ENCODE peak calls at places on chromosomes 1 and 21, in four cellular contexts. S is K562, Y is mesendoderm, W is astrocyte. O is an unnamed sample.

GRCh38 chr21:39121600-39122355 is 61.5 kb downstream of the PSMG1 start:
- DNase-seq in W (peak; percentile 49), Y (no peak), S (no peak), O (no peak)

GRCh38 chr1:245599413-245600174 is 444.8 kb downstream of the KIF26B start:
- DNase-seq in Y (peak; percentile 73), S (no peak), W (peak; percentile 94), O (peak; percentile 99)

GRCh38 chr21:42041246-42041645 is 29.9 kb upstream of the UMODL1 start:
- DNase-seq in S (no peak), Y (no peak), W (no peak), O (no peak)

GRCh38 chr1:204746838-204747442 is 61.4 kb upstream of the LRRN2 start:
- DNase-seq in W (peak; percentile 15), S (peak; percentile 74), Y (peak; percentile 81), O (peak; percentile 29)

GRCh38 chr1:88780485-88780884 is 96.4 kb downstream of the PKN2 start:
- DNase-seq in Y (no peak), W (no peak), S (no peak), O (no peak)

GRCh38 chr1:156643266-156644092 is 1.6 kb downstream of the BCAN start:
- DNase-seq in W (no peak), S (no peak), Y (peak; percentile 37), O (no peak)

GRCh38 chr1:225460737-225461532 is 33.1 kb upstream of the LBR start:
- DNase-seq in S (no peak), Y (no peak), W (no peak), O (no peak)

GRCh38 chr1:94821636-94822305 is 1.6 kb downstream of the SLC44A3 start:
- DNase-seq in Y (no peak), W (no peak), S (no peak), O (no peak)

GRCh38 chr1:235941852-235942624 is 75.3 kb upstream of the LYST start:
- DNase-seq in S (no peak), W (no peak), Y (peak; percentile 78), O (no peak)

GRCh38 chr1:225517697-225518096 is 89.9 kb upstream of the LBR start:
- DNase-seq in S (no peak), W (no peak), Y (peak; percentile 27), O (no peak)

GRCh38 chr1:211885746-211886522 is 55.4 kb upstream of the LPGAT1 start:
- DNase-seq in W (no peak), Y (no peak), S (no peak), O (peak; percentile 13)

GRCh38 chr1:55781944-55782482 is 566.8 kb upstream of the USP24 start:
- DNase-seq in S (no peak), W (peak; percentile 97), Y (no peak), O (peak; percentile 21)

GRCh38 chr1:248821101-248821500 is 4.6 kb downstream of the SH3BP5L start:
- DNase-seq in W (peak; percentile 87), S (no peak), Y (peak; percentile 81), O (peak; percentile 56)

GRCh38 chr1:233269656-233270055 is 25.9 kb downstream of the PCNX2 start:
- DNase-seq in W (peak; percentile 53), S (no peak), Y (no peak), O (peak; percentile 32)

GRCh38 chr1:232435746-232436145 is 194.2 kb downstream of the SIPA1L2 start:
- DNase-seq in S (no peak), W (peak; percentile 66), Y (no peak), O (peak; percentile 79)

GRCh38 chr1:214989341-214989740 is 93.2 kb upstream of the KCNK2 start:
- DNase-seq in W (peak; percentile 76), S (no peak), Y (no peak), O (peak; percentile 58)

GRCh38 chr1:7690076-7690475 is 81.0 kb upstream of the VAMP3 start:
- DNase-seq in Y (no peak), S (no peak), W (no peak), O (no peak)

GRCh38 chr21:45280178-45280821 is 7.4 kb downstream of the POFUT2 start:
- DNase-seq in S (no peak), W (no peak), Y (no peak), O (no peak)

DNA sequence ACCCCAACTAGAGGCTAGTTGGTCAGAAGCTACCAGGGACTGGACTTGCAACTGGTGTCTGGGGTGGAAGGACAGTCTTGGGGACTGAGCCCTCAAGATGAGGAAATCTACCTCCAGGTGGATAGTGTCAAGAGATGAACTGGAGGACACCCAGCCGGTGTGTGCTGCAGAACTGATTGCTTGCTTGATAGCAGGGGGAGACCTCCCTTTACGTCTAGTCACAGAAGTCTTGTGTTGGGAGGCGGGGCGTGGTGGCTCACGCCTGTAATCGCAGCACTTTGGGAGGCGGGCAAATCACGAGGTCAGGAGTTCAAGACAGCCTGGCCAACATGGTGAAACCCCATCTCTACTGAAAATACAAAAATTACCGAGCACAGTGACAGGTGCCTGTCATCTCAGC is 4.9 kb downstream of the RCC2 start:
- DNase-seq in W (no peak), Y (peak; percentile 80), S (peak; percentile 32), O (no peak)
- H3K4me1 ChIP-seq in W (peaks cover 11% of the 10 kb centered on the region), Y (peaks cover 25% of the 10 kb centered on the region), S (peaks cover 49% of the 10 kb centered on the region), O (peaks cover 20% of the 10 kb centered on the region)

GRCh38 chr1:5744342-5744741 is 247.9 kb downstream of the NPHP4 start:
- DNase-seq in W (no peak), Y (no peak), S (no peak), O (no peak)
- H3K4me3 ChIP-seq in W (no peak overlapping the region), Y (no peak overlapping the region), S (no peak overlapping the region), O (no peak overlapping the region)

DNA sequence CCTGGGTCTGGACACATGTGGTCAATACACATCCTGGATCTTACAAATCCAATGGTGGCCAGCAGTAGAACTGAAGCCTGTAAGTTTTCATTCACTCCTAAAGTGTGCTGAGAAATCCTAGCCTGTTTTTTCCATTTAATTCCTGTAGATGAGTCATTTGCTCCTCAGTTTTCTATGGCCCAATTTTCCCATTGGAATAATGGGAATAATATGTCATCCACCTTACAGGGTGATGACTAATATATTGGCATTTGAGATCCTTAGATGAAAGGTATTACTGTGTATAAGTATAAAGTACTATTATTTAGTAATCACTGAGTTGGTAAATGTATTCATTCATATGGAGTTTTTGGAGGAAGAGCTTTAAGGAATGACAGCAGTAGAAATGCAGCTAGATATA is 89.7 kb upstream of the ADAR start:
- DNase-seq in S (no peak), Y (no peak), W (peak; percentile 22), O (no peak)
- H3K36me3 ChIP-seq in S (no peaks in the 10 kb centered on the region), Y (no peaks in the 10 kb centered on the region), W (no peaks in the 10 kb centered on the region), O (no peaks in the 10 kb centered on the region)

GRCh38 chr1:113860891-113861290 is 10.6 kb downstream of the PTPN22 start:
- DNase-seq in Y (no peak), W (peak; percentile 80), S (no peak), O (peak; percentile 74)

GRCh38 chr1:113858982-113859381 is 12.5 kb downstream of the PTPN22 start:
- DNase-seq in W (no peak), S (no peak), Y (no peak), O (no peak)

GRCh38 chr1:113859478-113860175 is 11.9 kb downstream of the PTPN22 start:
- DNase-seq in W (no peak), Y (no peak), S (peak; percentile 57), O (no peak)

GRCh38 chr1:113858418-113858817 is 13.1 kb downstream of the PTPN22 start:
- DNase-seq in W (no peak), S (no peak), Y (no peak), O (no peak)

DNA sequence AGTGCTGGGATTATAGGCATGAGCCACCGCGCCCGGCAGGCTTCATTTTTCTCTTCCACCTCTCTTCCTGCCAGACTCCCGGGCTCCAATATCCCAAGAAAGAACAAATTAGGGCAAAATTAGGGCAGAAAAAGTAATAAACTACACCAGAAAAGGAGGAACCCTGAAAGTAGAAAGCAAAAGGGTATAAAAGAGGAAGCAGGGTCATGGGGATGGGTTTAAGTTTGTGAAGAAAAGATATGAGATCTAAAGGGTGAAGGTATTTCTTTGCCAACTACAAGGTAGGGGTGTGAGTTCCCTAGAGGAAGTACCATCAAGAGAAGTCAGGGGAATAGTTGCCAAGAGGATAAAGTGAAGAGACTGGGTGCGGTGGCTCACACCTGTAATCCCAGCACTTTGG is 9.9 kb downstream of the PTPN22 start:
- DNase-seq in W (no peak), S (no peak), Y (no peak), O (no peak)
- H3K4me1 ChIP-seq in W (peaks cover 16% of the 10 kb centered on the region), S (peaks cover 4% of the 10 kb centered on the region), Y (no peaks in the 10 kb centered on the region), O (peaks cover 26% of the 10 kb centered on the region)

O was measured in adipocyte.